ENCODE peak calls at places on chromosomes 2 and 18, in nine cellular contexts. R is Peyer's patch, C is vagina, Z is transverse colon, W is IMR-90, D is esophagus squamous epithelium, M is K562, B is heart left ventricle, P is breast epithelium. Y is an unnamed sample.

GRCh38 chr2:9086465-9086864 is 83.0 kb upstream of the MBOAT2 start:
- DNase-seq in Z (no peak), B (no peak), D (no peak), P (no peak), C (no peak), W (no peak), R (no peak), M (no peak), Y (no peak)

GRCh38 chr2:186209532-186209931 is 276.5 kb upstream of the ZC3H15 start:
- DNase-seq in B (no peak), C (no peak), Z (no peak), D (no peak), W (no peak), R (no peak), M (no peak), P (no peak), Y (no peak)

GRCh38 chr2:223969856-223970255 is 12.6 kb downstream of the MRPL44 start:
- DNase-seq in W (peak), B (no peak), C (no peak), D (no peak), M (no peak), Z (no peak), P (no peak), R (no peak), Y (no peak)

GRCh38 chr2:108182489-108182888 is 57.3 kb upstream of the SULT1C3 start:
- DNase-seq in C (no peak), W (no peak), Z (peak), M (peak), P (no peak), D (no peak), R (no peak), B (no peak), Y (no peak)

GRCh38 chr2:232879618-232880494 is 9.8 kb downstream of the SNORC start:
- DNase-seq in B (no peak), W (no peak), D (no peak), M (no peak), C (no peak), R (no peak), Z (no peak), P (no peak), Y (no peak)

GRCh38 chr2:42117923-42118758 is 51.0 kb upstream of the EML4 start:
- DNase-seq in B (no peak), C (no peak), P (no peak), Z (no peak), D (no peak), W (peak), M (no peak), R (no peak), Y (no peak)

GRCh38 chr2:176166260-176166659 is 9.2 kb downstream of the HOXD3 start:
- DNase-seq in B (no peak), R (no peak), C (no peak), D (no peak), W (no peak), M (no peak), Z (no peak), P (no peak), Y (no peak)

GRCh38 chr2:195520671-195521155 is 136.3 kb upstream of the SLC39A10 start:
- DNase-seq in D (no peak), M (peak), P (no peak), W (peak), R (no peak), Z (no peak), B (no peak), C (no peak), Y (no peak)

GRCh38 chr2:30947686-30948085 is 140.4 kb upstream of the CAPN13 start:
- DNase-seq in D (no peak), R (no peak), P (no peak), C (no peak), Z (no peak), W (no peak), M (no peak), B (no peak), Y (no peak)

GRCh38 chr2:206502729-206503128 is 59.4 kb downstream of the ADAM23 start:
- DNase-seq in D (no peak), C (no peak), M (peak), Z (no peak), W (no peak), B (no peak), P (no peak), R (no peak), Y (no peak)

GRCh38 chr18:77052297-77052645 is 80.3 kb downstream of the MBP start:
- DNase-seq in W (no peak), M (no peak), Z (no peak), B (no peak), C (no peak), R (no peak), D (no peak), P (no peak), Y (no peak)

GRCh38 chr2:159185401-159186130 is 100.9 kb downstream of the WDSUB1 start:
- DNase-seq in W (peak), Z (no peak), C (no peak), D (no peak), P (no peak), M (peak), B (no peak), R (no peak), Y (peak)

GRCh38 chr2:46967990-46968647 is 52.5 kb upstream of the MCFD2 start:
- DNase-seq in P (peak), R (peak), Z (peak), M (peak), B (peak), C (peak), D (no peak), W (peak), Y (peak)

GRCh38 chr2:100140582-100140981 is 1.8 kb downstream of the AFF3 start:
- DNase-seq in D (no peak), W (no peak), B (no peak), M (no peak), Z (peak), P (no peak), R (peak), C (no peak), Y (no peak)

GRCh38 chr2:205579335-205579734 is 103.0 kb upstream of the NRP2 start:
- DNase-seq in M (no peak), P (no peak), R (no peak), W (no peak), C (no peak), Z (no peak), B (no peak), D (no peak), Y (no peak)

GRCh38 chr2:196403471-196403870 is 232.1 kb upstream of the STK17B start:
- DNase-seq in Z (no peak), C (no peak), R (no peak), P (no peak), B (no peak), M (no peak), W (peak), D (no peak), Y (no peak)

GRCh38 chr18:35811896-35812295 is 160.6 kb upstream of the RMP24 start:
- DNase-seq in B (no peak), W (no peak), P (no peak), C (no peak), M (no peak), Z (no peak), R (no peak), D (no peak), Y (no peak)

GRCh38 chr2:156430978-156431358 is 5.2 kb upstream of the GPD2 start:
- DNase-seq in W (peak), R (no peak), Z (no peak), M (peak), C (no peak), D (no peak), B (no peak), P (no peak), Y (no peak)

GRCh38 chr2:76953733-76954347 is 568.3 kb downstream of the LRRTM4 start:
- DNase-seq in B (no peak), C (no peak), M (peak), W (peak), D (no peak), R (peak), Z (peak), P (no peak), Y (peak)

GRCh38 chr2:226893206-226893605 is 57.4 kb downstream of the RHBDD1 start:
- DNase-seq in W (peak), Z (no peak), P (no peak), M (no peak), B (no peak), D (no peak), C (no peak), R (no peak), Y (no peak)

GRCh38 chr2:171598713-171599319 is 76.5 kb downstream of the CYBRD1 start:
- DNase-seq in M (peak), Z (peak), C (peak), D (no peak), B (no peak), R (peak), P (no peak), W (peak), Y (peak)

GRCh38 chr2:2256011-2256410 is 75.1 kb downstream of the MYT1L start:
- DNase-seq in Z (no peak), B (no peak), D (no peak), M (no peak), C (peak), R (no peak), W (no peak), P (no peak), Y (no peak)

DNA sequence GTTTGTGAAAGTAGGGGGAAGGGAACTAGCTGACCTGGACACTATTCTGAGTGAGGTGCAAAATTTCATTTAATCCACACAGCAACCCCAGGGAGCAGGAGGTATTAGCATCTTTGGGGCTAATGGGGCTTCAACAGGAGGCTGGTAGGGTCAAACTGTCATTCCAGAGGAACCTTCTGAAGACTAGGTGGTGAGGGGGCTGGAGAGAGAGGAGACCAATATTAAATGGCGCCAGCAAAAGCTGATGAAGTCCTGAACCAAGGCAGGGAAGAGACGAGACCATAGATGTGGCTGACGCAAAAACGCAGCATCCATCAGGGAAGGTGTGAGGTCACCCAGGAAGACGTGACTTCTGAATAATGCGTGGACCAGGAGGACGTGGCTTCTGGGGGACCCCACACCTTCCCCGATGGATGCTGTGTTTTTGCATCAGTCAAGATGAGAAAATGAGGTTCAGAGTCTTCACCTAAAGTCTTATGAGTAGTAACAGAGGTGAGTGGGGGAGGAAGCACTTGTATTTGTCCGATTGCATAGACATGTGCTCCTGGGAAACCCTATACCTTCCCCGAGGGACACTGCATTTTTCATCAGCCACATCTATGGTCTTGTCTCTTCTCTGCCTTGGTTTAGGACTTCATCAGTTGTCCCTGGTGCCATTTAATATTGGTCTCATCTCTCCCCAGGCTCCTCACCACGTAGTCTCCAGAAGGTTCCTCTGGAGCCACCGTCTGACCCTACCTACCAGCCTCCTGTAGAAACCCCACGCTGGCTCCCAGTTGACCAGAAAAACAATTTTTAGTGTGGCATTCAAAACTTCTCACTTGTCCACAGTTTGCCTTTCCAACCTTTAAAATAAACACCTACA is 188.6 kb downstream of the MYCN start:
- DNase-seq in B (no peak), C (peak), R (no peak), D (no peak), Z (no peak), P (no peak), W (no peak), M (no peak), Y (no peak)
- TF ChIP-seq POLR2A in B (no peak), C (no peak), R (no peak), D (no peak), Z (no peak), P (no peak), W (no peak), M (no peak), Y (no peak)

GRCh38 chr18:3250237-3251107 is 2.9 kb downstream of the MYL12A start:
- DNase-seq in M (no peak), W (peak), D (no peak), C (no peak), R (no peak), B (no peak), P (no peak), Z (no peak), Y (no peak)
- H3K4me3 ChIP-seq in M (peak), W (no peak), D (no peak), C (no peak), R (peak), B (peak), P (no peak), Z (no peak), Y (no peak)

DNA sequence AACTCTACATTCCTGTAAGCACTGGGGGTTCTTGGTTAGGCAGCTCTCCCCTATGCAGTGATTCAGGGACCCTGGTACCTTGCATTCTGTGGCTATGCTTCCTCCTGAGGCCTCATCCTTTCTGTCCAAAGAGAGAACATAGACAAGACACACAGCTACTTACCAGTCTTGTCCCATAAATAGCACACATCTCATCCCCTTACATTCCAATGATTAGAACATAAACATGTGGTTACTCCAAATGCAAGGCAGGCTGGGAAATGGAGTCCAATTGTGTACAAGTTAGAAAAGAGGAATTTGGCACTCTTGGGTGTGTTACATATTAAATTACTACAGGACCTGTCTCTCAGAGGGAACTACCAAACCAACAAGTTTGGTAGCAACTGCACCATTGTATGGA is 171.3 kb downstream of the ARHGAP15 start:
- DNase-seq in Z (no peak), P (no peak), W (peak), B (no peak), R (no peak), M (no peak), D (no peak), C (no peak), Y (no peak)
- TF ChIP-seq POLR2A in Z (no peak), P (no peak), W (no peak), B (no peak), R (no peak), M (no peak), D (no peak), C (no peak), Y (no peak)

GRCh38 chr18:28176933-28177827 is at the start of gene CDH2:
- DNase-seq in C (no peak), W (peak), B (peak), R (no peak), Z (no peak), P (no peak), M (no peak), D (no peak), Y (peak)

GRCh38 chr18:28174181-28174906 is 2.6 kb downstream of the CDH2 start:
- DNase-seq in M (no peak), R (no peak), P (no peak), W (no peak), D (no peak), B (no peak), Z (no peak), C (no peak), Y (no peak)

GRCh38 chr18:28175930-28176673 is 828 bp downstream of the CDH2 start:
- DNase-seq in R (no peak), B (peak), D (no peak), M (no peak), W (peak), P (no peak), Z (no peak), C (no peak), Y (peak)

GRCh38 chr18:28176674-28176932 is 327 bp downstream of the CDH2 start:
- DNase-seq in W (no peak), R (no peak), Z (no peak), B (no peak), P (no peak), D (no peak), C (no peak), M (no peak), Y (no peak)

DNA sequence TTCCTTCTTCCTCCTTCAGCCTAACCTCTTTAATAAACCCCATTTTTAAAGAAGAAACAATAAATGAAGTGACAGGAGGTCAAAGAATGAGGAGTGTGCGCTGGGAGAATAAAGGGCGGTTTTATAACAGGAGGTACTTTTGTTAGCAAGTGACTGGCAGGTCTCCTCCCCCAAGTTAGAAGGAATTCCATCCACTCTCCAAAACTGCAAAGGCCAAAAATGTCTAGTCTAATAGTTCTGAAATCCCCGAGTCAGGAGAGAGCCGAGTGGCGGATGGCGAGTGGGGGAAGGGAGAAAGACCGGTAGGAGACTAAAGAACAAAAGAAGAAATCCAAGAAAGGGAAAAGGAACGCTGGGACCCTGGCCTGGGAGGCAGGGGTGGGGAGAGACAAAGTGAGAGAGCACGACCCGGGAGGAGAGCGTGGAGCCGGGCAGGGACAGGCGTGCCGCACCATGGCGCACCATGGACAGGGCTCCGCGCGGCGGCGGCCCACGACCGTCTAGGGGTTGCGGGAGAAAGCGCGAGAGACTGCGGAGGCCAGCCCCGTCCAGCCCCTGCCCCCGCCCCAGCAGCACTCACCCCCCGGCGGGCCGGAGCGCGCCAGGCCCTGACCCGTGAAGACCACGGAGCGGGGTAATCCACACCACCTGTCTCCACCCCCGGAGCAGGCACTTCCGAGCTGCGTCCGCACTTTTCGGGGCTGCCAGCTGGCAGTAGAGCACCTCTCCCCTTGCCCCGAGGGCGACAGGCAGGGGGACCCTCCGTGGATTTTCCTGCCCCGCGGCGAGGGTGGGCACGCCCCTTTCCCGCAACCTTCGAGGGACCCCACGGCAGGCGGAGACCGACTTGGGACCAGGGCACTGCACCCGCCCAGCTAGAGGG is 1.6 kb downstream of the CDH2 start:
- DNase-seq in W (peak), P (no peak), C (no peak), D (no peak), M (no peak), Z (no peak), B (peak), R (no peak), Y (peak)
- H3K4me3 ChIP-seq in W (peak), P (peak), C (peak), D (no peak), M (no peak), Z (no peak), B (peak), R (peak), Y (peak)